ENCODE peak calls at places on chromosomes 6 and 20, in four cellular contexts. Y, R, T and W are unnamed samples.
A peak's percentile ranks its signal among the peaks of the same experiment; 100 is the strongest.

GRCh38 chr6:128807577-128807976 is 75.4 kb upstream of the LAMA2 start:
- DNase-seq in Y (no peak), R (no peak), T (no peak), W (no peak)

GRCh38 chr20:37901667-37902503 is 1.0 kb upstream of the VSTM2L start:
- DNase-seq in Y (no peak), R (peak; percentile 27), T (peak; percentile 19), W (no peak)

GRCh38 chr20:6299451-6299850 is 176.6 kb upstream of the FERMT1 start:
- DNase-seq in Y (no peak), R (no peak), T (no peak), W (no peak)

GRCh38 chr6:140011537-140011936 is 637.1 kb upstream of the CITED2 start:
- DNase-seq in Y (no peak), R (no peak), T (no peak), W (no peak)

GRCh38 chr6:46271728-46272127 is 100.9 kb upstream of the ENPP5 start:
- DNase-seq in Y (no peak), R (no peak), T (no peak), W (no peak)

GRCh38 chr6:47729019-47729418 is 30.6 kb downstream of the ADGRF4 start:
- DNase-seq in Y (no peak), R (no peak), T (no peak), W (no peak)

GRCh38 chr6:31016659-31017299 is 6.5 kb downstream of the MUC22 start:
- DNase-seq in Y (no peak), R (no peak), T (no peak), W (no peak)

GRCh38 chr20:45014671-45015415 is 48.5 kb downstream of the STK4 start:
- DNase-seq in Y (no peak), R (no peak), T (no peak), W (no peak)

GRCh38 chr20:51354769-51355319 is 187.7 kb downstream of the NFATC2 start:
- DNase-seq in Y (no peak), R (no peak), T (no peak), W (peak; percentile 63)

GRCh38 chr20:56718816-56719215 is 89.7 kb downstream of the TFAP2C start:
- DNase-seq in Y (no peak), R (no peak), T (no peak), W (no peak)

GRCh38 chr6:168179702-168180382 is 100.8 kb upstream of the FRMD1 start:
- DNase-seq in Y (no peak), R (no peak), T (no peak), W (no peak)

GRCh38 chr6:74611220-74611619 is 594.6 kb downstream of the COL12A1 start:
- DNase-seq in Y (no peak), R (no peak), T (no peak), W (no peak)

GRCh38 chr6:42448391-42448790 is 3.3 kb downstream of the TRERF1 start:
- DNase-seq in Y (no peak), R (no peak), T (no peak), W (no peak)

GRCh38 chr6:42448906-42449659 is 2.6 kb downstream of the TRERF1 start:
- DNase-seq in Y (no peak), R (no peak), T (no peak), W (no peak)

GRCh38 chr6:42451146-42451594 is 556 bp downstream of the TRERF1 start:
- DNase-seq in Y (no peak), R (no peak), T (no peak), W (no peak)

GRCh38 chr6:42450314-42451145 is 1.2 kb downstream of the TRERF1 start:
- DNase-seq in Y (no peak), R (peak; percentile 28), T (no peak), W (no peak)

DNA sequence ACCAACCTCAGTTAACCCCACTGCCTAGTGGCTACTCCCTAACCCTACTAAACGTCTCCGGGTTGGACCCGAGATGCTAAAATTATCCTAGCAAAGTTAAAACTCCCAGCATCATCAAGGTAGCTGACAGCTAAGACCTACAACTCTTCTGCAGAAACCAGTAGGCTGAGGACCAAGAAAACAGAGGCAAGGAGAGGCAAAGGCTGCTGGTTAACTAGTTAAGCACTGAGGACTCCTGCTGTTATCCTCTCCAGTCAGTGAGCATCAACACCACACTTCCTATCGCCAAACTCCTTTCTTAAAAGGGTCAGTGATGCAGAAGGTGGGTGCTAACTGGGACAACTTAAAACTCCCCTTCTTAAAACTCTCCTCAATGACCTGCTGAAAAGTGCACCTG is 1.8 kb downstream of the TRERF1 start:
- DNase-seq in Y (no peak), R (no peak), T (no peak), W (no peak)
- H3K4me3 ChIP-seq in Y (peak overlapping the region; percentile 65), R (no peak overlapping the region), T (peak overlapping the region; percentile 81), W (peak overlapping the region; percentile 92)

GRCh38 chr6:116974942-116975341 is 97.9 kb downstream of the RFX6 start:
- DNase-seq in Y (no peak), R (no peak), T (no peak), W (no peak)

GRCh38 chr6:116974526-116974925 is 97.5 kb downstream of the RFX6 start:
- DNase-seq in Y (no peak), R (no peak), T (no peak), W (no peak)

GRCh38 chr6:116973992-116974391 is 97.0 kb downstream of the RFX6 start:
- DNase-seq in Y (no peak), R (no peak), T (peak; percentile 32), W (no peak)

GRCh38 chr6:116969211-116969863 is 92.3 kb downstream of the RFX6 start:
- DNase-seq in Y (no peak), R (peak; percentile 31), T (no peak), W (no peak)

DNA sequence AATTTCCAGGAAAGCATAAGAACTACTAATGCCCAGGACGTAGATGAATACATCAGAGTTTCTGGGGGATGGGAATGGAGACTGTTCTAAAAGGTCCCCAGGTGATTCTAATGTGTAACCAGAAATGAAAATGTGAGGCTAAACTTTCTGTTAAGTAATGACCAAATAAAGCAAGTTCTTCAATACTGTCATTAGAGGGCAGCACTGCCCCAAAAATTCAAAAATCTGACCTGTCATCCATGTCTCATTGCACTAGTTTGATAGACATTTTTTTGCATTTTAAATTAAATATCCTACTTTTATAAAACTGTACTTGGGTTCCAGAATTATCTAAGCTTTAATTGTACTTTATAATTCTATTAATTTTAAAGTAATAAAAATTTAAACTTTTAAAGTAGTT is 94.9 kb downstream of the RFX6 start:
- DNase-seq in Y (no peak), R (peak; percentile 26), T (no peak), W (no peak)
- TF ChIP-seq CTCF in Y (peak; percentile 54), R (peak; percentile 31), T (no peak), W (peak; percentile 46)

GRCh38 chr6:134169881-134170486 is 117.6 kb upstream of the SLC2A12 start:
- DNase-seq in Y (no peak), R (peak; percentile 43), T (no peak), W (no peak)
- TF ChIP-seq POLR2A in Y (peak; percentile 15), R (no peak), T (no peak), W (no peak)

GRCh38 chr6:132614554-132614953 is 9.5 kb downstream of the TAAR2 start:
- DNase-seq in Y (no peak), R (no peak), T (no peak), W (no peak)
- H3K4me3 ChIP-seq in Y (no peak overlapping the region), R (no peak overlapping the region), T (peak overlapping the region; percentile 20), W (peak overlapping the region; percentile 13)

DNA sequence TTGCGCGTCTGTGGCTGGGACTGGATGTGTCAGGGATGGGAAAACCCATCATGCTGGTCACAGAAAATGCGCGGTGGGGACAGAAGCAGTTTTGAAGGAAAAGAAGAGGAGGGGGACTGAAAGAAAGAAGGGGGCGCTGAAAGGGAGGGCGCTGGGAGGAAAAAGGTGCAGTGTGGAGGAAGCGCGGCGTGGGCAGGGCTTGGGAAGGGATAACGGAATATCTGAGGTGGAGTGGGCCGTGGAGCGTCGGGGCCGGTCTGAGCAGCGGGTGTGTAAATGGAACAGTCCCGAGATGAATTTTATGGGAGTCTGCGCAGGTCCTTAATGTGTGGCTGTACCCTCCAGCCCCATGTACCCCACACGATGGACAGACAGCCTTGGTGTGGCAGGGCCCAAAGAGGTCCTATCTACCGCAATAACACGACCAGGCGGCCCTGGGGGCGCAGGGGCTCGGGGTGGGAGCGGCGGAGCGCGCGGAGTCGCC is 366 bp upstream of the SLC29A1 start:
- DNase-seq in Y (no peak), R (no peak), T (no peak), W (no peak)
- TF ChIP-seq CTCF in Y (peak; percentile 14), R (no peak), T (no peak), W (no peak)

GRCh38 chr6:188821-189655 is 103.2 kb upstream of the DUSP22 start:
- DNase-seq in Y (peak; percentile 91), R (peak; percentile 84), T (peak; percentile 56), W (peak; percentile 92)
- TF ChIP-seq POLR2A in Y (no peak), R (no peak), T (no peak), W (no peak)

GRCh38 chr20:62254021-62254724 is 15.9 kb downstream of the OSBPL2 start:
- DNase-seq in Y (peak; percentile 48), R (no peak), T (no peak), W (no peak)
- H3K4me3 ChIP-seq in Y (no peak overlapping the region), R (no peak overlapping the region), T (no peak overlapping the region), W (no peak overlapping the region)

GRCh38 chr20:3621111-3621510 is 42.1 kb downstream of the GFRA4 start:
- DNase-seq in Y (no peak), R (no peak), T (no peak), W (no peak)
- TF ChIP-seq CTCF in Y (no peak), R (no peak), T (no peak), W (no peak)